ENCODE peak calls at places on chromosomes 6 and 20, in ten cellular contexts. V is heart left ventricle, W is activated B cell treated with CpG ODN at 0.5 μM for 24 hours, T is tibial nerve, D is HFF-Myc, A is right lobe of liver, N is breast epithelium, Z is testis, O is Calu3, R is GM20000. S is an unnamed sample.

GRCh38 chr20:64102647-64103354 is 4.6 kb downstream of the NPBWR2 start:
- DNase-seq in Z (peak; percentile 11), N (no peak), V (peak; percentile 25), W (peak; percentile 18), T (no peak), D (no peak), A (no peak), R (no peak), O (no peak), S (no peak)

GRCh38 chr6:168097221-168097620 is 18.2 kb upstream of the FRMD1 start:
- DNase-seq in W (no peak), T (no peak), O (no peak), V (no peak), D (no peak), Z (no peak), N (no peak), R (no peak), A (no peak), S (no peak)

GRCh38 chr20:59811681-59812171 is 121.7 kb downstream of the SYCP2 start:
- DNase-seq in V (no peak), A (no peak), T (peak; percentile 2), Z (peak; percentile 5), O (no peak), W (no peak), N (no peak), R (no peak), D (no peak), S (no peak)

GRCh38 chr6:3438190-3439167 is 18.4 kb downstream of the SLC22A23 start:
- DNase-seq in D (no peak), O (no peak), A (no peak), T (no peak), W (no peak), Z (no peak), V (no peak), N (no peak), R (no peak), S (no peak)

GRCh38 chr20:34215711-34216381 is 25.4 kb upstream of the ASIP start:
- DNase-seq in Z (peak; percentile 89), D (peak; percentile 24), V (peak; percentile 94), T (peak; percentile 34), A (peak; percentile 81), N (peak; percentile 66), R (peak; percentile 31), O (peak; percentile 94), W (peak; percentile 37), S (peak; percentile 34)

GRCh38 chr20:48189177-48189576 is 403.9 kb upstream of the SULF2 start:
- DNase-seq in O (peak; percentile 52), R (peak; percentile 37), V (no peak), D (no peak), Z (peak; percentile 59), A (no peak), N (no peak), T (no peak), W (no peak), S (no peak)

GRCh38 chr6:144601221-144601620 is 316.1 kb downstream of the UTRN start:
- DNase-seq in Z (no peak), T (no peak), N (no peak), W (no peak), O (no peak), D (no peak), V (no peak), A (no peak), R (no peak), S (no peak)

GRCh38 chr6:36127462-36128016 is 2.8 kb upstream of the MAPK13 start:
- DNase-seq in O (peak; percentile 35), Z (no peak), W (no peak), R (no peak), N (no peak), T (no peak), V (peak; percentile 76), D (no peak), A (peak; percentile 73), S (no peak)

GRCh38 chr20:23145281-23145700 is 59.2 kb upstream of the CD93 start:
- DNase-seq in D (no peak), V (peak; percentile 31), O (no peak), A (peak; percentile 42), T (no peak), R (no peak), N (no peak), W (no peak), Z (no peak), S (no peak)

GRCh38 chr6:115485400-115485799 is 575.3 kb downstream of the FRK start:
- DNase-seq in W (no peak), V (no peak), N (no peak), T (no peak), Z (no peak), D (no peak), R (no peak), A (no peak), O (no peak), S (no peak)

GRCh38 chr6:125904871-125905270 is 51.7 kb upstream of the HINT3 start:
- DNase-seq in W (no peak), D (no peak), V (no peak), T (no peak), R (peak; percentile 10), Z (no peak), N (no peak), O (no peak), A (no peak), S (peak; percentile 23)

GRCh38 chr6:153131037-153131981 is at the start of gene RGS17:
- DNase-seq in Z (peak; percentile 66), D (peak; percentile 21), W (no peak), O (peak; percentile 45), A (no peak), N (no peak), T (peak; percentile 23), R (peak; percentile 90), V (peak; percentile 50), S (no peak)

GRCh38 chr6:108699290-108700041 is 138.7 kb downstream of the FOXO3 start:
- DNase-seq in Z (no peak), O (no peak), V (peak; percentile 77), R (no peak), T (no peak), A (no peak), D (no peak), W (no peak), N (no peak), S (no peak)

GRCh38 chr20:32632461-32633354 is 41.0 kb downstream of the C20orf203 start:
- DNase-seq in O (no peak), D (no peak), R (no peak), W (no peak), T (no peak), Z (no peak), V (no peak), A (no peak), N (no peak), S (no peak)

DNA sequence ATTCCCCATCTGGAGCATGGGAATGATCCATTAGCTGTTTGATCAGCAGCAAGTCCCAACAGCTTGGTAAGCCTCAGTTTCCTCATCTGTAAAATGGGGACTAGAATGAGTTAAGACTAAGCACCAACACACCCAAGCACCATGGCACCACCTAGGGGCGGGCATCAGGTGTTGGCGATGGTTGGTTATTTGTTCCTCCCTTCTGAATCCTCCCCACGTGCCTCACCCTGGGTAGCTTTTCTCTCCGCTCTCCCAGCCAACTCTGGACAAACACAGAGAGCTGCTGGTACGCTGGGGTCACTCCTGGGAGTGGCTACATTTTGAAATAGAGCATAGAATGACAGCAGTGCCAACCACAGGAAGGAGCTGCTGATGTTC is 13.3 kb upstream of the ITPR3 start:
- DNase-seq in A (no peak), D (no peak), R (peak; percentile 68), W (no peak), N (no peak), T (no peak), O (peak; percentile 71), Z (peak; percentile 48), V (no peak), S (no peak)
- TF ChIP-seq CTCF in A (peak; percentile 29), D (peak; percentile 31), R (peak; percentile 64), W (no peak), N (no peak), T (peak; percentile 20), O (peak; percentile 67), Z (no peak), V (no peak), S (no peak)

GRCh38 chr20:61487346-61488022 is 235.4 kb downstream of the CDH4 start:
- DNase-seq in R (no peak), A (no peak), N (no peak), D (no peak), V (no peak), T (peak; percentile 15), W (no peak), Z (no peak), O (no peak), S (no peak)
- TF ChIP-seq CTCF in R (no peak), A (no peak), N (no peak), D (no peak), V (no peak), T (no peak), W (no peak), Z (no peak), O (no peak), S (no peak)

DNA sequence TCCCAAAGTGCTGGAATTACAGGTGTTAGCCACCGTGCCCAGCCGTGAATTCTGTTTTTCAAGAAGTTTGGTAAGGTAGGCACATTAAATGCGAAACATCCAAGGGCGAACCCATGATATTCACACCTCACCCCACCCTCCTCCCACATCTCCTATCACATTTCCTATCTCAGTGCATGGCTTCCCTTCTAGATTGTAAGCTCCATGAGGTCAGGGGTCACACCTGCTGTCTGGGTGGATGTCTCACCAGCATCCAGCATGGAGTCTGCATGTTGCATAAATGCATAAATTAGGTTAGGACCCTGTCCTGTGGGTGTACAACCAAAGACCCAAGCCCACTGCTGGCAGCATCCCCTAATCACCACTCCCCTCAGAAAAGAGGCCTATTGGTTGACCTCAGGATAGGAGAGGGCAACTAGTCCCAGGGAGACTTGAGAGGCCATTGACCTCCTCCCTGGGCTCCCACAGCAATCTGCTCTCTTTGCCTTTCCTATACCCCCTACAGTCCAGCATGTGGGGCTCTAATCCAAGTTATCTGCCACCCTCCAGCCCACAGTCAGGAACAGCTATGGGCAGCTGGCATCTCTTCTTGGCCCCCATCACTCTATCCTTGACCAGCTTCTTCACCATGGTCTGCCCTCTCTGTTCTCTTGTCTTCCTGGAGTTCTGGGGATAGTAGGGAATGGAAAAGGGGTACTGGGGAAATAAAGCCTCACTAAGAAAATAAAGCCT is 4.2 kb downstream of the PRRT1 start:
- DNase-seq in A (no peak), V (no peak), T (no peak), Z (no peak), N (no peak), D (no peak), R (no peak), O (no peak), W (no peak), S (no peak)
- TF ChIP-seq CTCF in A (no peak), V (no peak), T (no peak), Z (no peak), N (no peak), D (no peak), R (no peak), O (no peak), W (no peak), S (no peak)

DNA sequence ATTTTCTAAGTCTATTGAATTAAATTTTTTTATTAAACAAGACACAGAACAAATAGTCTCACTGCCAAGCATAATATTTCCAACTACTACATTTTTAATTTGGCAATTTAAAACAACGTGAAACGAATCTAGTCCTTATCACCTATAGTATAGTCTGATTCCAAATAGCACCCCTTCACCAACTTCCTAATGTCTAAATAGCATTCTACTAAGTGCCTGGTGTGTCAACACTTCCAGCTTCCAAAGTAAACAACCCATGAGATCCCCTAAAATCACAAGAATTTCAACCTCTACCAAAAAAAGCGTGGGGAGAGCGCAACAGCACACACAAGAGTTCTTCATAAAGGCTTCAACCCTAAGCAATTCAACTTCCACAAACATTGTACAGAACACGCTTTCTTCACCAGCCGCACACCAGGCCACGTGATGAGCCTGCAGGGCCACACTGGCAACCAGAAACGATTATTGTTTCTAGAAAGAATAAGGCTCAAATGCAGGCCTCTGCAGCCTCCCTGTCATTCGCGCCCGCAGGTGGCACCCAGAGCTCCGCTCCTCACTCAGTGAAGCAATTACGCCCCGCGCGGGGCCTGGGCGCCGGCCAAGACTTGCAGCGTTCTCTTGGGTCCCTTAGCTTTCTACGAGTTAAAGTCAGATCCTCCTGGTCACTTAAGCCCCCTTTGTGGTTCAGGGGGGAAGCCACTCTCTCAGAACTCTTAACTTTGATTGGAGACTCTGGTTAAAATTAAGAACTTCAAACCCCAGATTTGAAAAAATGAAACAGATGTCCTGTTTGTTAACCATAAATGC is 18.4 kb downstream of the SIM1 start:
- DNase-seq in V (no peak), N (no peak), W (no peak), Z (no peak), T (no peak), O (no peak), R (no peak), A (no peak), D (no peak), S (no peak)
- TF ChIP-seq CTCF in V (no peak), N (no peak), W (no peak), Z (no peak), T (no peak), O (no peak), R (no peak), A (no peak), D (no peak), S (no peak)